ENCODE peak calls at places on chromosome 7, in six cellular contexts. One of them, this sample, is unnamed.

GRCh38 chr7:45583296-45583695 is 9.1 kb downstream of the ADCY1 start:
- DNase-seq in T-helper 9 cell: no peak
- DNase-seq in islet precursor cell: no peak
- DNase-seq in effector memory CD8-positive, alpha-beta T cell: no peak
- DNase-seq in NCI-H510A treated with DMSO at 0.1 percent for 48 hours: no peak
- DNase-seq in CD8-positive, alpha-beta T cell: no peak
- DNase-seq in this sample: no peak

GRCh38 chr7:23292623-23293022 is 6.5 kb upstream of the MALSU1 start:
- DNase-seq in T-helper 9 cell: no peak
- DNase-seq in islet precursor cell: no peak
- DNase-seq in effector memory CD8-positive, alpha-beta T cell: no peak
- DNase-seq in NCI-H510A treated with DMSO at 0.1 percent for 48 hours: no peak
- DNase-seq in CD8-positive, alpha-beta T cell: no peak
- DNase-seq in this sample: no peak

GRCh38 chr7:42678315-42678714 is 233.6 kb downstream of the C7orf25 start:
- DNase-seq in T-helper 9 cell: no peak
- DNase-seq in islet precursor cell: no peak
- DNase-seq in effector memory CD8-positive, alpha-beta T cell: no peak
- DNase-seq in NCI-H510A treated with DMSO at 0.1 percent for 48 hours: no peak
- DNase-seq in CD8-positive, alpha-beta T cell: no peak
- DNase-seq in this sample: no peak

GRCh38 chr7:1226155-1226901 is 6.3 kb upstream of the UNCX start:
- DNase-seq in T-helper 9 cell: no peak
- DNase-seq in islet precursor cell: no peak
- DNase-seq in effector memory CD8-positive, alpha-beta T cell: no peak
- DNase-seq in NCI-H510A treated with DMSO at 0.1 percent for 48 hours: no peak
- DNase-seq in CD8-positive, alpha-beta T cell: no peak
- DNase-seq in this sample: no peak

GRCh38 chr7:1964913-1965578 is 267.7 kb downstream of the MAD1L1 start:
- DNase-seq in T-helper 9 cell: no peak
- DNase-seq in islet precursor cell: no peak
- DNase-seq in effector memory CD8-positive, alpha-beta T cell: no peak
- DNase-seq in NCI-H510A treated with DMSO at 0.1 percent for 48 hours: no peak
- DNase-seq in CD8-positive, alpha-beta T cell: no peak
- DNase-seq in this sample: no peak

GRCh38 chr7:51141451-51141971 is 175.1 kb downstream of the COBL start:
- DNase-seq in T-helper 9 cell: no peak
- DNase-seq in islet precursor cell: peak; percentile 72
- DNase-seq in effector memory CD8-positive, alpha-beta T cell: no peak
- DNase-seq in NCI-H510A treated with DMSO at 0.1 percent for 48 hours: peak; percentile 78
- DNase-seq in CD8-positive, alpha-beta T cell: no peak
- DNase-seq in this sample: no peak

GRCh38 chr7:1386623-1387220 is 72.5 kb downstream of the MICALL2 start:
- DNase-seq in T-helper 9 cell: no peak
- DNase-seq in islet precursor cell: no peak
- DNase-seq in effector memory CD8-positive, alpha-beta T cell: no peak
- DNase-seq in NCI-H510A treated with DMSO at 0.1 percent for 48 hours: no peak
- DNase-seq in CD8-positive, alpha-beta T cell: no peak
- DNase-seq in this sample: no peak

GRCh38 chr7:82164813-82165212 is 278.8 kb downstream of the CACNA2D1 start:
- DNase-seq in T-helper 9 cell: no peak
- DNase-seq in islet precursor cell: no peak
- DNase-seq in effector memory CD8-positive, alpha-beta T cell: no peak
- DNase-seq in NCI-H510A treated with DMSO at 0.1 percent for 48 hours: no peak
- DNase-seq in CD8-positive, alpha-beta T cell: no peak
- DNase-seq in this sample: no peak

GRCh38 chr7:68841004-68841403 is 757.3 kb upstream of the AUTS2 start:
- DNase-seq in T-helper 9 cell: no peak
- DNase-seq in islet precursor cell: no peak
- DNase-seq in effector memory CD8-positive, alpha-beta T cell: no peak
- DNase-seq in NCI-H510A treated with DMSO at 0.1 percent for 48 hours: no peak
- DNase-seq in CD8-positive, alpha-beta T cell: no peak
- DNase-seq in this sample: no peak

GRCh38 chr7:45020915-45021314 is 20.9 kb downstream of the CCM2 start:
- DNase-seq in T-helper 9 cell: no peak
- DNase-seq in islet precursor cell: no peak
- DNase-seq in effector memory CD8-positive, alpha-beta T cell: no peak
- DNase-seq in NCI-H510A treated with DMSO at 0.1 percent for 48 hours: no peak
- DNase-seq in CD8-positive, alpha-beta T cell: no peak
- DNase-seq in this sample: no peak

GRCh38 chr7:52735656-52736055 is 299.8 kb upstream of the POM121L12 start:
- DNase-seq in T-helper 9 cell: no peak
- DNase-seq in islet precursor cell: no peak
- DNase-seq in effector memory CD8-positive, alpha-beta T cell: no peak
- DNase-seq in NCI-H510A treated with DMSO at 0.1 percent for 48 hours: no peak
- DNase-seq in CD8-positive, alpha-beta T cell: no peak
- DNase-seq in this sample: no peak

GRCh38 chr7:135653285-135654080 is 8.8 kb upstream of the STMP1 start:
- DNase-seq in T-helper 9 cell: no peak
- DNase-seq in islet precursor cell: no peak
- DNase-seq in effector memory CD8-positive, alpha-beta T cell: no peak
- DNase-seq in NCI-H510A treated with DMSO at 0.1 percent for 48 hours: peak; percentile 42
- DNase-seq in CD8-positive, alpha-beta T cell: no peak
- DNase-seq in this sample: no peak

GRCh38 chr7:51366930-51367613 is 50.5 kb upstream of the COBL start:
- DNase-seq in T-helper 9 cell: no peak
- DNase-seq in islet precursor cell: peak; percentile 90
- DNase-seq in effector memory CD8-positive, alpha-beta T cell: no peak
- DNase-seq in NCI-H510A treated with DMSO at 0.1 percent for 48 hours: peak; percentile 90
- DNase-seq in CD8-positive, alpha-beta T cell: no peak
- DNase-seq in this sample: no peak

GRCh38 chr7:151405588-151405987 is 4.2 kb downstream of the WDR86 start:
- DNase-seq in T-helper 9 cell: no peak
- DNase-seq in islet precursor cell: no peak
- DNase-seq in effector memory CD8-positive, alpha-beta T cell: no peak
- DNase-seq in NCI-H510A treated with DMSO at 0.1 percent for 48 hours: no peak
- DNase-seq in CD8-positive, alpha-beta T cell: no peak
- DNase-seq in this sample: no peak

GRCh38 chr7:85191383-85191782 is 4.5 kb upstream of the SEMA3D start:
- DNase-seq in T-helper 9 cell: no peak
- DNase-seq in islet precursor cell: no peak
- DNase-seq in effector memory CD8-positive, alpha-beta T cell: no peak
- DNase-seq in NCI-H510A treated with DMSO at 0.1 percent for 48 hours: no peak
- DNase-seq in CD8-positive, alpha-beta T cell: no peak
- DNase-seq in this sample: no peak

GRCh38 chr7:102286237-102287081 is at the start of gene SH2B2:
- DNase-seq in T-helper 9 cell: peak; percentile 32
- DNase-seq in islet precursor cell: peak; percentile 84
- DNase-seq in effector memory CD8-positive, alpha-beta T cell: peak; percentile 34
- DNase-seq in NCI-H510A treated with DMSO at 0.1 percent for 48 hours: peak; percentile 24
- DNase-seq in CD8-positive, alpha-beta T cell: peak; percentile 48
- DNase-seq in this sample: peak; percentile 79

GRCh38 chr7:6417408-6417807 is 30.3 kb downstream of the DAGLB start:
- DNase-seq in T-helper 9 cell: no peak
- DNase-seq in islet precursor cell: no peak
- DNase-seq in effector memory CD8-positive, alpha-beta T cell: no peak
- DNase-seq in NCI-H510A treated with DMSO at 0.1 percent for 48 hours: no peak
- DNase-seq in CD8-positive, alpha-beta T cell: no peak
- DNase-seq in this sample: no peak

GRCh38 chr7:46206474-46207060 is 285.5 kb upstream of the IGFBP3 start:
- DNase-seq in T-helper 9 cell: no peak
- DNase-seq in islet precursor cell: no peak
- DNase-seq in effector memory CD8-positive, alpha-beta T cell: no peak
- DNase-seq in NCI-H510A treated with DMSO at 0.1 percent for 48 hours: no peak
- DNase-seq in CD8-positive, alpha-beta T cell: no peak
- DNase-seq in this sample: no peak

GRCh38 chr7:132446265-132446664 is 130.0 kb downstream of the PLXNA4 start:
- DNase-seq in T-helper 9 cell: no peak
- DNase-seq in islet precursor cell: no peak
- DNase-seq in effector memory CD8-positive, alpha-beta T cell: no peak
- DNase-seq in NCI-H510A treated with DMSO at 0.1 percent for 48 hours: no peak
- DNase-seq in CD8-positive, alpha-beta T cell: no peak
- DNase-seq in this sample: peak; percentile 56

GRCh38 chr7:3754488-3755365 is 453.7 kb downstream of the SDK1 start:
- DNase-seq in T-helper 9 cell: no peak
- DNase-seq in islet precursor cell: no peak
- DNase-seq in effector memory CD8-positive, alpha-beta T cell: no peak
- DNase-seq in NCI-H510A treated with DMSO at 0.1 percent for 48 hours: no peak
- DNase-seq in CD8-positive, alpha-beta T cell: no peak
- DNase-seq in this sample: no peak

GRCh38 chr7:138369797-138370196 is 90.3 kb upstream of the TRIM24 start:
- DNase-seq in T-helper 9 cell: no peak
- DNase-seq in islet precursor cell: no peak
- DNase-seq in effector memory CD8-positive, alpha-beta T cell: no peak
- DNase-seq in NCI-H510A treated with DMSO at 0.1 percent for 48 hours: no peak
- DNase-seq in CD8-positive, alpha-beta T cell: no peak
- DNase-seq in this sample: no peak

GRCh38 chr7:25727446-25727845 is 424.6 kb upstream of the NFE2L3 start:
- DNase-seq in T-helper 9 cell: no peak
- DNase-seq in islet precursor cell: no peak
- DNase-seq in effector memory CD8-positive, alpha-beta T cell: no peak
- DNase-seq in NCI-H510A treated with DMSO at 0.1 percent for 48 hours: no peak
- DNase-seq in CD8-positive, alpha-beta T cell: no peak
- DNase-seq in this sample: no peak

GRCh38 chr7:139737221-139738100 is 40.3 kb downstream of the HIPK2 start:
- DNase-seq in T-helper 9 cell: no peak
- DNase-seq in islet precursor cell: no peak
- DNase-seq in effector memory CD8-positive, alpha-beta T cell: no peak
- DNase-seq in NCI-H510A treated with DMSO at 0.1 percent for 48 hours: peak; percentile 16
- DNase-seq in CD8-positive, alpha-beta T cell: no peak
- DNase-seq in this sample: no peak

GRCh38 chr7:33334349-33334748 is 205.0 kb downstream of the BBS9 start:
- DNase-seq in T-helper 9 cell: no peak
- DNase-seq in islet precursor cell: peak; percentile 60
- DNase-seq in effector memory CD8-positive, alpha-beta T cell: no peak
- DNase-seq in NCI-H510A treated with DMSO at 0.1 percent for 48 hours: peak; percentile 50
- DNase-seq in CD8-positive, alpha-beta T cell: no peak
- DNase-seq in this sample: no peak

GRCh38 chr7:124649397-124650029 is 116.1 kb downstream of the GPR37 start:
- DNase-seq in T-helper 9 cell: no peak
- DNase-seq in islet precursor cell: no peak
- DNase-seq in effector memory CD8-positive, alpha-beta T cell: no peak
- DNase-seq in NCI-H510A treated with DMSO at 0.1 percent for 48 hours: no peak
- DNase-seq in CD8-positive, alpha-beta T cell: no peak
- DNase-seq in this sample: no peak

This sample was measured in CD14-positive monocyte.